ENCODE peak calls at places on chromosomes 6 and 20, in five cellular contexts. One of them, this sample, is unnamed.

GRCh38 chr6:92687278-92687677 is 732.1 kb downstream of the EPHA7 start:
- DNase-seq in GM12878: no peak
- DNase-seq in astrocyte of the spinal cord: no peak
- DNase-seq in MM.1S: peak; percentile 12
- DNase-seq in GM12865: peak; percentile 3
- DNase-seq in this sample: no peak

GRCh38 chr20:32482251-32483220 is 102.6 kb downstream of the NOL4L start:
- DNase-seq in MM.1S: no peak
- DNase-seq in astrocyte of the spinal cord: no peak
- DNase-seq in GM12865: no peak
- DNase-seq in GM12878: no peak
- DNase-seq in this sample: peak; percentile 53

GRCh38 chr6:111987295-111987694 is 66.6 kb upstream of the CCN6 start:
- DNase-seq in astrocyte of the spinal cord: peak; percentile 8
- DNase-seq in MM.1S: no peak
- DNase-seq in GM12878: no peak
- DNase-seq in GM12865: no peak
- DNase-seq in this sample: no peak

GRCh38 chr20:32017711-32018251 is 7.5 kb downstream of the CCM2L start:
- DNase-seq in astrocyte of the spinal cord: no peak
- DNase-seq in GM12865: peak; percentile 31
- DNase-seq in MM.1S: peak; percentile 85
- DNase-seq in GM12878: no peak
- DNase-seq in this sample: no peak

GRCh38 chr20:11316244-11316643 is 601.4 kb upstream of the BTBD3 start:
- DNase-seq in astrocyte of the spinal cord: no peak
- DNase-seq in GM12878: no peak
- DNase-seq in GM12865: no peak
- DNase-seq in MM.1S: peak; percentile 27
- DNase-seq in this sample: no peak

GRCh38 chr20:12970372-12970821 is 38.4 kb upstream of the SPTLC3 start:
- DNase-seq in GM12865: peak; percentile 30
- DNase-seq in astrocyte of the spinal cord: peak; percentile 63
- DNase-seq in GM12878: no peak
- DNase-seq in MM.1S: peak; percentile 35
- DNase-seq in this sample: peak; percentile 38

GRCh38 chr20:57867807-57868206 is 158.0 kb upstream of the PMEPA1 start:
- DNase-seq in GM12878: no peak
- DNase-seq in GM12865: no peak
- DNase-seq in astrocyte of the spinal cord: no peak
- DNase-seq in MM.1S: no peak
- DNase-seq in this sample: no peak

GRCh38 chr20:4546342-4546741 is 175.4 kb upstream of the PRND start:
- DNase-seq in MM.1S: no peak
- DNase-seq in astrocyte of the spinal cord: no peak
- DNase-seq in GM12865: no peak
- DNase-seq in GM12878: no peak
- DNase-seq in this sample: no peak

GRCh38 chr6:53011993-53012392 is 16.9 kb upstream of the GSTA4 start:
- DNase-seq in astrocyte of the spinal cord: no peak
- DNase-seq in MM.1S: no peak
- DNase-seq in GM12878: no peak
- DNase-seq in GM12865: no peak
- DNase-seq in this sample: no peak

GRCh38 chr6:67345946-67346345 is 1289.1 kb upstream of the ADGRB3 start:
- DNase-seq in GM12878: no peak
- DNase-seq in GM12865: no peak
- DNase-seq in MM.1S: no peak
- DNase-seq in astrocyte of the spinal cord: no peak
- DNase-seq in this sample: no peak

GRCh38 chr20:32441638-32442037 is 83.5 kb downstream of the ASXL1 start:
- DNase-seq in astrocyte of the spinal cord: no peak
- DNase-seq in GM12878: no peak
- DNase-seq in GM12865: no peak
- DNase-seq in MM.1S: no peak
- DNase-seq in this sample: no peak

GRCh38 chr6:157832250-157832967 is 9.4 kb downstream of the SNX9 start:
- DNase-seq in GM12878: no peak
- DNase-seq in astrocyte of the spinal cord: peak; percentile 36
- DNase-seq in GM12865: no peak
- DNase-seq in MM.1S: no peak
- DNase-seq in this sample: no peak

GRCh38 chr6:2772840-2773239 is 7.6 kb downstream of the WRNIP1 start:
- DNase-seq in GM12878: no peak
- DNase-seq in GM12865: no peak
- DNase-seq in MM.1S: no peak
- DNase-seq in astrocyte of the spinal cord: no peak
- DNase-seq in this sample: no peak

GRCh38 chr6:218153-219018 is 73.9 kb upstream of the DUSP22 start:
- DNase-seq in astrocyte of the spinal cord: no peak
- DNase-seq in MM.1S: no peak
- DNase-seq in GM12878: peak; percentile 83
- DNase-seq in GM12865: peak; percentile 92
- DNase-seq in this sample: no peak

GRCh38 chr6:166520905-166521834 is 65.3 kb downstream of the RAMACL start:
- DNase-seq in GM12865: no peak
- DNase-seq in GM12878: no peak
- DNase-seq in MM.1S: no peak
- DNase-seq in astrocyte of the spinal cord: peak; percentile 62
- DNase-seq in this sample: no peak

GRCh38 chr6:143843689-143844405 is 709 bp downstream of the LTV1 start:
- DNase-seq in GM12878: no peak
- DNase-seq in astrocyte of the spinal cord: peak; percentile 15
- DNase-seq in GM12865: peak; percentile 22
- DNase-seq in MM.1S: no peak
- DNase-seq in this sample: no peak

GRCh38 chr6:52335576-52335975 is 26.4 kb upstream of the PAQR8 start:
- DNase-seq in MM.1S: no peak
- DNase-seq in GM12878: no peak
- DNase-seq in GM12865: no peak
- DNase-seq in astrocyte of the spinal cord: no peak
- DNase-seq in this sample: no peak

GRCh38 chr6:106128981-106129761 is 43.0 kb downstream of the PRDM1 start:
- DNase-seq in GM12878: no peak
- DNase-seq in astrocyte of the spinal cord: peak; percentile 78
- DNase-seq in MM.1S: peak; percentile 62
- DNase-seq in GM12865: no peak
- DNase-seq in this sample: no peak

GRCh38 chr6:16216501-16217155 is 21.8 kb upstream of the GMPR start:
- DNase-seq in MM.1S: no peak
- DNase-seq in GM12878: no peak
- DNase-seq in astrocyte of the spinal cord: peak; percentile 26
- DNase-seq in GM12865: no peak
- DNase-seq in this sample: no peak

GRCh38 chr6:144215402-144215931 is 65.2 kb downstream of the STX11 start:
- DNase-seq in GM12878: peak; percentile 8
- DNase-seq in GM12865: peak; percentile 60
- DNase-seq in astrocyte of the spinal cord: no peak
- DNase-seq in MM.1S: no peak
- DNase-seq in this sample: no peak

GRCh38 chr20:54097236-54097529 is 26.8 kb upstream of the BCAS1 start:
- DNase-seq in astrocyte of the spinal cord: no peak
- DNase-seq in GM12865: no peak
- DNase-seq in MM.1S: no peak
- DNase-seq in GM12878: no peak
- DNase-seq in this sample: no peak

GRCh38 chr6:157025459-157025858 is 248.3 kb downstream of the ARID1B start:
- DNase-seq in MM.1S: no peak
- DNase-seq in GM12878: no peak
- DNase-seq in astrocyte of the spinal cord: no peak
- DNase-seq in GM12865: no peak
- DNase-seq in this sample: no peak

GRCh38 chr20:44431502-44432234 is 44.0 kb upstream of the TTPAL start:
- DNase-seq in astrocyte of the spinal cord: no peak
- DNase-seq in MM.1S: no peak
- DNase-seq in GM12878: no peak
- DNase-seq in GM12865: no peak
- DNase-seq in this sample: no peak

GRCh38 chr6:125312478-125312877 is 10.7 kb upstream of the HDDC2 start:
- DNase-seq in astrocyte of the spinal cord: no peak
- DNase-seq in GM12878: no peak
- DNase-seq in GM12865: no peak
- DNase-seq in MM.1S: no peak
- DNase-seq in this sample: no peak

GRCh38 chr6:33755070-33755869 is 8.6 kb upstream of the IP6K3 start:
- DNase-seq in GM12878: no peak
- DNase-seq in MM.1S: no peak
- DNase-seq in astrocyte of the spinal cord: no peak
- DNase-seq in GM12865: no peak
- DNase-seq in this sample: no peak

GRCh38 chr20:23664954-23665353 is 23.9 kb downstream of the CST4 start:
- DNase-seq in GM12878: no peak
- DNase-seq in MM.1S: no peak
- DNase-seq in GM12865: no peak
- DNase-seq in astrocyte of the spinal cord: no peak
- DNase-seq in this sample: no peak

GRCh38 chr6:163422574-163422973 is 8.1 kb downstream of the QKI start:
- DNase-seq in GM12878: no peak
- DNase-seq in GM12865: no peak
- DNase-seq in astrocyte of the spinal cord: no peak
- DNase-seq in MM.1S: no peak
- DNase-seq in this sample: no peak
- TF ChIP-seq CTCF in GM12878: no peak
- TF ChIP-seq CTCF in GM12865: no peak
- TF ChIP-seq CTCF in astrocyte of the spinal cord: no peak
- TF ChIP-seq CTCF in MM.1S: no peak
- TF ChIP-seq CTCF in this sample: no peak

GRCh38 chr6:160121558-160121957 is at the start of gene SLC22A1:
- DNase-seq in astrocyte of the spinal cord: no peak
- DNase-seq in GM12878: no peak
- DNase-seq in MM.1S: no peak
- DNase-seq in GM12865: no peak
- DNase-seq in this sample: no peak

GRCh38 chr6:160122744-160123143 is 1.1 kb downstream of the SLC22A1 start:
- DNase-seq in astrocyte of the spinal cord: no peak
- DNase-seq in GM12878: no peak
- DNase-seq in GM12865: no peak
- DNase-seq in MM.1S: no peak
- DNase-seq in this sample: no peak

GRCh38 chr6:160124007-160124406 is 2.4 kb downstream of the SLC22A1 start:
- DNase-seq in MM.1S: no peak
- DNase-seq in astrocyte of the spinal cord: no peak
- DNase-seq in GM12865: no peak
- DNase-seq in GM12878: no peak
- DNase-seq in this sample: no peak

GRCh38 chr6:160120087-160120486 is 1.5 kb upstream of the SLC22A1 start:
- DNase-seq in GM12878: no peak
- DNase-seq in GM12865: no peak
- DNase-seq in astrocyte of the spinal cord: no peak
- DNase-seq in MM.1S: no peak
- DNase-seq in this sample: no peak

DNA sequence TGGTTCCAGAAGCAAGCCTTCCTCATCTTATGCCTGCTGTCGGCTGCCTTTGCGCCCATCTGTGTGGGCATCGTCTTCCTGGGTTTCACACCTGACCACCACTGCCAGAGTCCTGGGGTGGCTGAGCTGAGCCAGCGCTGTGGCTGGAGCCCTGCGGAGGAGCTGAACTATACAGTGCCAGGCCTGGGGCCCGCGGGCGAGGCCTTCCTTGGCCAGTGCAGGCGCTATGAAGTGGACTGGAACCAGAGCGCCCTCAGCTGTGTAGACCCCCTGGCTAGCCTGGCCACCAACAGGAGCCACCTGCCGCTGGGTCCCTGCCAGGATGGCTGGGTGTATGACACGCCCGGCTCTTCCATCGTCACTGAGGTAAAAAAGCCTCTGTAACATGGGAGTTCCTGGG is 366 bp downstream of the SLC22A1 start:
- DNase-seq in GM12865: no peak
- DNase-seq in GM12878: no peak
- DNase-seq in MM.1S: no peak
- DNase-seq in astrocyte of the spinal cord: no peak
- DNase-seq in this sample: no peak
- TF ChIP-seq CTCF in GM12865: no peak
- TF ChIP-seq CTCF in GM12878: no peak
- TF ChIP-seq CTCF in MM.1S: no peak
- TF ChIP-seq CTCF in astrocyte of the spinal cord: no peak
- TF ChIP-seq CTCF in this sample: no peak

DNA sequence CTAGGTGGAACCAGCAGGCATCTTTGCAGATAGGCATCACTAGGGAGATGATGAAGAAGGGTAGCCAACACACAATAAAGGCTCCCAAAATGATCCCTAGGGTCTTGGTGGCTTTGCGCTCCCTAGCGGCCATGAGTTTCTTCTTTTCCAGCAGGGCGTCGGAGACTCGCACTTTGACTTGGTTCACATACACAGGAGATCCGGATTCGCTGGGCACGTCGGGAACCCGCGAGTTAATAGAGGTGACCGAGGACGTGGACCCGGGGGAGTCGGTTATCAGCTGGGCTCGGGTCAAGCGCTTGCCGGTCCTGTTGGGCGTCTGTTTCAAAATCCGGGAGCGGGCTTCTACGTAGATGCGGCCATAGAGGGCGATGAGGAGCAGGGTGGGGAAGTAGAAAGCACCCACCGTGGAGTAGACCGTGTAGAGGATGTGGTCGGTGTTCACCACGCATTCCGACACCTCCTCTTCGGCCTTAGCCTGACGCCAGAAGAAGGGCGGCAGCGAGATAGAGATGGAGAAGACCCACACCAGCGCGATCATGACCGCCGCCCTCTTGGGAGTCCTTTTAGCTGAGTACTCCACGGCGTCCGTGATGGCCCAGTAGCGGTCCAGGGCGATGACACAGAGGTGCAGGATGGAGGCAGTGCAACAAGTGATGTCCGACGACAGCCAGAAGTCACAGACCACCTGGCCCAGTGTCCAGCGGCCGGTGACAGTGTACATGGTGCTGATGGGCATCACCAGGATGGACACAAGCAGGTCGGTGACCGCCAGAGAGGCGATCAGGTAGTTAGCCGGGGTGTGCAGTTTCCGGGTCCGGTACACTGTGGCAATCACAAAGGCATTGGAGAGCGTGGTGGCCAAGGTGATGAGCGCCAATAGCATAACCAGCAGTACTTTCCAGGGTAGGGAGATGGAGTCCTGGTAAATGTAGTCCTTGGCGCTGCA is 658 bp downstream of the HTR1B start:
- DNase-seq in GM12865: peak; percentile 7
- DNase-seq in astrocyte of the spinal cord: peak; percentile 51
- DNase-seq in GM12878: no peak
- DNase-seq in MM.1S: no peak
- DNase-seq in this sample: peak; percentile 43
- TF ChIP-seq CTCF in GM12865: no peak
- TF ChIP-seq CTCF in astrocyte of the spinal cord: peak; percentile 44
- TF ChIP-seq CTCF in GM12878: no peak
- TF ChIP-seq CTCF in MM.1S: no peak
- TF ChIP-seq CTCF in this sample: peak; percentile 36

GRCh38 chr20:14189794-14190402 is 147.5 kb downstream of the FLRT3 start:
- DNase-seq in astrocyte of the spinal cord: peak; percentile 54
- DNase-seq in GM12865: peak; percentile 23
- DNase-seq in GM12878: no peak
- DNase-seq in MM.1S: peak; percentile 46
- DNase-seq in this sample: no peak
- TF ChIP-seq CTCF in astrocyte of the spinal cord: peak; percentile 50
- TF ChIP-seq CTCF in GM12865: peak; percentile 19
- TF ChIP-seq CTCF in GM12878: no peak
- TF ChIP-seq CTCF in MM.1S: peak; percentile 50
- TF ChIP-seq CTCF in this sample: no peak

GRCh38 chr20:33897313-33897912 is 86.3 kb downstream of the CHMP4B start:
- DNase-seq in MM.1S: no peak
- DNase-seq in GM12865: no peak
- DNase-seq in astrocyte of the spinal cord: no peak
- DNase-seq in GM12878: no peak
- DNase-seq in this sample: peak; percentile 24
- TF ChIP-seq CTCF in MM.1S: no peak
- TF ChIP-seq CTCF in GM12865: no peak
- TF ChIP-seq CTCF in astrocyte of the spinal cord: no peak
- TF ChIP-seq CTCF in GM12878: no peak
- TF ChIP-seq CTCF in this sample: peak; percentile 29

This sample was measured in endothelial cell.